ENCODE peak calls at places on chromosomes 1 and 21, in eight cellular contexts. One of them, this sample, is unnamed.

GRCh38 chr1:3209201-3209600 is 140.2 kb downstream of the PRDM16 start:
- DNase-seq in BJ: no peak
- DNase-seq in dorsolateral prefrontal cortex: no peak
- DNase-seq in WERI-Rb-1: no peak
- DNase-seq in brain microvascular endothelial cell: no peak
- DNase-seq in tibial artery: no peak
- DNase-seq in choroid plexus epithelial cell: no peak
- DNase-seq in upper lobe of right lung: no peak
- DNase-seq in this sample: no peak

GRCh38 chr1:89532228-89532627 is 7.6 kb downstream of the LRRC8B start:
- DNase-seq in BJ: no peak
- DNase-seq in dorsolateral prefrontal cortex: no peak
- DNase-seq in WERI-Rb-1: no peak
- DNase-seq in brain microvascular endothelial cell: no peak
- DNase-seq in tibial artery: no peak
- DNase-seq in choroid plexus epithelial cell: no peak
- DNase-seq in upper lobe of right lung: no peak
- DNase-seq in this sample: no peak

GRCh38 chr1:221717491-221717865 is 24.4 kb downstream of the DUSP10 start:
- DNase-seq in BJ: no peak
- DNase-seq in dorsolateral prefrontal cortex: no peak
- DNase-seq in WERI-Rb-1: no peak
- DNase-seq in brain microvascular endothelial cell: no peak
- DNase-seq in tibial artery: no peak
- DNase-seq in choroid plexus epithelial cell: no peak
- DNase-seq in upper lobe of right lung: no peak
- DNase-seq in this sample: no peak

GRCh38 chr1:163824006-163824405 is 502.3 kb downstream of the NUF2 start:
- DNase-seq in BJ: peak
- DNase-seq in dorsolateral prefrontal cortex: no peak
- DNase-seq in WERI-Rb-1: no peak
- DNase-seq in brain microvascular endothelial cell: peak
- DNase-seq in tibial artery: no peak
- DNase-seq in choroid plexus epithelial cell: peak
- DNase-seq in upper lobe of right lung: no peak
- DNase-seq in this sample: peak

GRCh38 chr1:153260980-153261792 is 1.7 kb downstream of the LORICRIN start:
- DNase-seq in BJ: no peak
- DNase-seq in dorsolateral prefrontal cortex: no peak
- DNase-seq in WERI-Rb-1: peak
- DNase-seq in brain microvascular endothelial cell: peak
- DNase-seq in tibial artery: no peak
- DNase-seq in choroid plexus epithelial cell: peak
- DNase-seq in upper lobe of right lung: peak
- DNase-seq in this sample: no peak

GRCh38 chr21:27519357-27519756 is 552.5 kb upstream of the ADAMTS5 start:
- DNase-seq in BJ: peak
- DNase-seq in dorsolateral prefrontal cortex: no peak
- DNase-seq in WERI-Rb-1: no peak
- DNase-seq in brain microvascular endothelial cell: peak
- DNase-seq in tibial artery: no peak
- DNase-seq in choroid plexus epithelial cell: peak
- DNase-seq in upper lobe of right lung: no peak
- DNase-seq in this sample: peak

GRCh38 chr1:5913078-5913845 is 79.0 kb downstream of the NPHP4 start:
- DNase-seq in BJ: no peak
- DNase-seq in dorsolateral prefrontal cortex: no peak
- DNase-seq in WERI-Rb-1: no peak
- DNase-seq in brain microvascular endothelial cell: no peak
- DNase-seq in tibial artery: no peak
- DNase-seq in choroid plexus epithelial cell: peak
- DNase-seq in upper lobe of right lung: no peak
- DNase-seq in this sample: no peak

GRCh38 chr1:247118946-247119446 is 14.8 kb upstream of the ZNF669 start:
- DNase-seq in BJ: no peak
- DNase-seq in dorsolateral prefrontal cortex: no peak
- DNase-seq in WERI-Rb-1: peak
- DNase-seq in brain microvascular endothelial cell: no peak
- DNase-seq in tibial artery: no peak
- DNase-seq in choroid plexus epithelial cell: peak
- DNase-seq in upper lobe of right lung: no peak
- DNase-seq in this sample: peak

GRCh38 chr1:89939693-89940438 is 55.0 kb upstream of the ZNF326 start:
- DNase-seq in BJ: no peak
- DNase-seq in dorsolateral prefrontal cortex: no peak
- DNase-seq in WERI-Rb-1: no peak
- DNase-seq in brain microvascular endothelial cell: no peak
- DNase-seq in tibial artery: no peak
- DNase-seq in choroid plexus epithelial cell: no peak
- DNase-seq in upper lobe of right lung: no peak
- DNase-seq in this sample: no peak

GRCh38 chr1:156658945-156659574 is 17.1 kb downstream of the BCAN start:
- DNase-seq in BJ: no peak
- DNase-seq in dorsolateral prefrontal cortex: no peak
- DNase-seq in WERI-Rb-1: no peak
- DNase-seq in brain microvascular endothelial cell: no peak
- DNase-seq in tibial artery: no peak
- DNase-seq in choroid plexus epithelial cell: no peak
- DNase-seq in upper lobe of right lung: no peak
- DNase-seq in this sample: no peak

GRCh38 chr1:227934476-227935313 is 13.0 kb downstream of the WNT9A start:
- DNase-seq in BJ: no peak
- DNase-seq in dorsolateral prefrontal cortex: no peak
- DNase-seq in WERI-Rb-1: no peak
- DNase-seq in brain microvascular endothelial cell: peak
- DNase-seq in tibial artery: no peak
- DNase-seq in choroid plexus epithelial cell: peak
- DNase-seq in upper lobe of right lung: peak
- DNase-seq in this sample: peak

GRCh38 chr1:6301526-6301925 is 40.6 kb upstream of the GPR153 start:
- DNase-seq in BJ: no peak
- DNase-seq in dorsolateral prefrontal cortex: no peak
- DNase-seq in WERI-Rb-1: no peak
- DNase-seq in brain microvascular endothelial cell: no peak
- DNase-seq in tibial artery: no peak
- DNase-seq in choroid plexus epithelial cell: peak
- DNase-seq in upper lobe of right lung: no peak
- DNase-seq in this sample: peak

GRCh38 chr1:40379785-40380452 is 6.4 kb downstream of the SMAP2 start:
- DNase-seq in BJ: no peak
- DNase-seq in dorsolateral prefrontal cortex: no peak
- DNase-seq in WERI-Rb-1: no peak
- DNase-seq in brain microvascular endothelial cell: no peak
- DNase-seq in tibial artery: no peak
- DNase-seq in choroid plexus epithelial cell: no peak
- DNase-seq in upper lobe of right lung: no peak
- DNase-seq in this sample: peak

GRCh38 chr21:37582613-37583012 is 216.0 kb downstream of the DYRK1A start:
- DNase-seq in BJ: no peak
- DNase-seq in dorsolateral prefrontal cortex: no peak
- DNase-seq in WERI-Rb-1: peak
- DNase-seq in brain microvascular endothelial cell: peak
- DNase-seq in tibial artery: no peak
- DNase-seq in choroid plexus epithelial cell: peak
- DNase-seq in upper lobe of right lung: no peak
- DNase-seq in this sample: peak

GRCh38 chr21:45615145-45615711 is 28.3 kb upstream of the PCBP3 start:
- DNase-seq in BJ: no peak
- DNase-seq in dorsolateral prefrontal cortex: peak
- DNase-seq in WERI-Rb-1: no peak
- DNase-seq in brain microvascular endothelial cell: peak
- DNase-seq in tibial artery: no peak
- DNase-seq in choroid plexus epithelial cell: no peak
- DNase-seq in upper lobe of right lung: peak
- DNase-seq in this sample: peak
- TF ChIP-seq CTCF in BJ: no peak
- TF ChIP-seq CTCF in dorsolateral prefrontal cortex: no peak
- TF ChIP-seq CTCF in WERI-Rb-1: peak
- TF ChIP-seq CTCF in brain microvascular endothelial cell: no peak
- TF ChIP-seq CTCF in tibial artery: no peak
- TF ChIP-seq CTCF in choroid plexus epithelial cell: no peak
- TF ChIP-seq CTCF in upper lobe of right lung: no peak
- TF ChIP-seq CTCF in this sample: no peak

DNA sequence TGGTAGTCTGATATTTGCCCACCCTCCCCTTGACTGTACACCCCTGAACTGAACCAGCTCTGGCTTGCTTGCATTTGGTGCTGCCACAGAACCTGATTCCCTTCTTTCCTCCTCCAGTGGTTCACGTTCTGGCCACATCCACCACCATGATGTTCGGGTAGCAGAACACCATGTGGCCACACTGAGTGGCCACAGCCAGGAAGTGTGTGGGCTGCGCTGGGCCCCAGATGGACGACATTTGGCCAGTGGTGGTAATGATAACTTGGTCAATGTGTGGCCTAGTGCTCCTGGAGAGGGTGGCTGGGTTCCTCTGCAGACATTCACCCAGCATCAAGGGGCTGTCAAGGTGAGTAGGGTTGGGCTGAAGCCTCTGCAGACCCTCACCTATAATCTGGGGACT is 1.8 kb downstream of the CDC20 start:
- DNase-seq in BJ: no peak
- DNase-seq in dorsolateral prefrontal cortex: no peak
- DNase-seq in WERI-Rb-1: no peak
- DNase-seq in brain microvascular endothelial cell: no peak
- DNase-seq in tibial artery: no peak
- DNase-seq in choroid plexus epithelial cell: no peak
- DNase-seq in upper lobe of right lung: no peak
- DNase-seq in this sample: no peak
- H3K4me3 ChIP-seq in BJ: peak
- H3K4me3 ChIP-seq in dorsolateral prefrontal cortex: no peak
- H3K4me3 ChIP-seq in WERI-Rb-1: no peak
- H3K4me3 ChIP-seq in brain microvascular endothelial cell: peak
- H3K4me3 ChIP-seq in tibial artery: no peak
- H3K4me3 ChIP-seq in choroid plexus epithelial cell: no peak
- H3K4me3 ChIP-seq in upper lobe of right lung: no peak
- H3K4me3 ChIP-seq in this sample: peak

DNA sequence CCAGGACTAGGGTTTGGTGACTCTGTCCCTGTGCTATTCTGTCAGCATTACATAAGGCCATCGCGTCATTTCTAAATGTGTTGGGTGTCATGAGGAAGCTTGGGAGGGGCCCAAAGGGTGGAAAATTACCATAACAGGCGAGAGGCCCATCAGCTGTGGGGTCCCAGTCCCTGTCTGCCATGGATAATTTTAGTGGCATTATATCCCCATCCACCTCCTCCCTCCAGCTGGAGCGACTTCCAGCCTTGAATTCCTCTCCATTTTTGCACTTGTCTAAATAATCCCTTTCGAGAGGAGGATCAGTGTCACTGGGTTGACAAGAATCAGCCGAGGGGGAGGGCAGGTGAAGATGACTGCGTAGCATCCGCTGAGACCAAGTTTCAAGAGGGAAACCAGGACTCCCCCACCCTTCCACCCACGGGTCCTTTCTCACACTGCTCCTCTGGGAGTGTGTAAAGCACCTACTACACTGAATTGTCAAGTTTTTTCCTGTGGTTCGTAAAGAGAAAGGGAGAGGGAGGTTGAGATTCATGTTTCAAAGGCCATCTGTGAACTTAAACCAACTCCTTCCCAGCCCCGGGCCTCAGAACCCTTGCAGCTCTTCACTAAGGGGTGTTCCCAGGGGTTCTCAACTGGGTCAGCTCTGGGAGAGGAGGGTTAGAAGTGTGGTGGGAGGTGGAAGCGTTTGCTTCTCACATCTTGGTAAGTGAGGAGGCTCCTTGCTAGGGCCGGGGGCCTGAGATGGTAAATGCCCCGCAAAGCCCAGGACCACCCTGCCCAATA is 29.2 kb downstream of the VASH2 start:
- DNase-seq in BJ: no peak
- DNase-seq in dorsolateral prefrontal cortex: no peak
- DNase-seq in WERI-Rb-1: peak
- DNase-seq in brain microvascular endothelial cell: no peak
- DNase-seq in tibial artery: no peak
- DNase-seq in choroid plexus epithelial cell: no peak
- DNase-seq in upper lobe of right lung: no peak
- DNase-seq in this sample: no peak
- TF ChIP-seq CTCF in BJ: no peak
- TF ChIP-seq CTCF in dorsolateral prefrontal cortex: no peak
- TF ChIP-seq CTCF in WERI-Rb-1: no peak
- TF ChIP-seq CTCF in brain microvascular endothelial cell: no peak
- TF ChIP-seq CTCF in tibial artery: no peak
- TF ChIP-seq CTCF in choroid plexus epithelial cell: no peak
- TF ChIP-seq CTCF in upper lobe of right lung: no peak
- TF ChIP-seq CTCF in this sample: no peak

DNA sequence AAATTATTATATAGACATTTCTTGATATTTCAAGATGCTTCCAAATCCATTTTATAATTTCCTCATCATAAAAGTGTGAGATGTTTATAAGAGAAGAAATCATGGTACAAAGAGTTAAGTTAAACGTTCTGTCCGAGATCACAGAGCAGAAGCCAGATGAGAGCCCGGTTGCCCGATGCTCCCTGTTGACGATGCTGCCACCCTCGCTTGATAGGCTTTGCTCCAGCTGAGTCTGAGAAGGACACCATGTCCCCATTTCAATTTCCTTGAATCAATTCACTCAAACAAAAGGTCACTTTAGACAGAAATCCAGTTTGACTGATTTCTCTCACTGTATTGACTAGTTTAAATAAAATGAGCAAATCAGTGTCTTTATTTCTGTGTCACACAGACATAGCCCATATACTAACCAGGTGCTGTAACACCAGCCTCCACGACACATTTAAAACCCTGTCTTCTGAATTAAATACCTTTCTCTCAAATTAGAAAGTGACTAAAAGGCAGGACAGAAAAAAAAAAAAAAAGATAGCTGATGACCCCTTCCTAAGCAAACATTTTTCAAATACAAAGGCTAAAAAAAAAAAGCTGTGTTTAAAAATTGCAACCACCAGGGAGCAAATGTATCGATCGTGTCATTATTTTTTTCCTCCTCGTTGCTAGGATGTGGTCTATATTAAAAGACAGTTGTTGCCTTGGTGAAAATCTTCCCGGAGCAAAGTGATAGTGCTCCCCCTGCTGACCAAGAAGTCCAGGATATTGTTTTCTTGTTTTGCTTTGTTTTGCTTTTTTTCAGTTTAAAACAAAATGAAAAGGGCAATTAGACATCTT is 35.2 kb downstream of the DNASE2B start:
- DNase-seq in BJ: peak
- DNase-seq in dorsolateral prefrontal cortex: peak
- DNase-seq in WERI-Rb-1: peak
- DNase-seq in brain microvascular endothelial cell: peak
- DNase-seq in tibial artery: peak
- DNase-seq in choroid plexus epithelial cell: peak
- DNase-seq in upper lobe of right lung: no peak
- DNase-seq in this sample: peak
- H3K4me3 ChIP-seq in BJ: no peak
- H3K4me3 ChIP-seq in dorsolateral prefrontal cortex: peak
- H3K4me3 ChIP-seq in WERI-Rb-1: peak
- H3K4me3 ChIP-seq in brain microvascular endothelial cell: peak
- H3K4me3 ChIP-seq in tibial artery: peak
- H3K4me3 ChIP-seq in choroid plexus epithelial cell: peak
- H3K4me3 ChIP-seq in upper lobe of right lung: peak
- H3K4me3 ChIP-seq in this sample: peak

This sample was measured in fibroblast of mammary gland.